ENCODE peak calls at places on chromosomes 16 and 17, in ten cellular contexts. One of them, this sample, is unnamed.

GRCh38 chr17:18031955-18032354 is 7.0 kb downstream of the ATPAF2 start:
- DNase-seq in activated CD4-positive, alpha-beta T cell treated with anti-CD3 and anti-CD28 coated beads, Interleukin-2, amount 50 U/mL, for 4 hours: no peak
- DNase-seq in T-helper 1 cell: no peak
- DNase-seq in cardiac muscle cell: no peak
- DNase-seq in bronchial epithelial cell: peak
- DNase-seq in osteocyte: no peak
- DNase-seq in transverse colon: no peak
- DNase-seq in NCI-H1694: no peak
- DNase-seq in stimulated activated CD4-positive, alpha-beta T cell treated with anti-CD3 and anti-CD28 coated beads, Interleukin-1b, Interleukin-23, amount 100 ng/mL, for 1 hour: no peak
- DNase-seq in activated naive CD4-positive, alpha-beta T cell: no peak
- DNase-seq in this sample: no peak

GRCh38 chr16:86060381-86061317 is 161.7 kb downstream of the IRF8 start:
- DNase-seq in activated CD4-positive, alpha-beta T cell treated with anti-CD3 and anti-CD28 coated beads, Interleukin-2, amount 50 U/mL, for 4 hours: no peak
- DNase-seq in T-helper 1 cell: no peak
- DNase-seq in cardiac muscle cell: no peak
- DNase-seq in bronchial epithelial cell: no peak
- DNase-seq in osteocyte: no peak
- DNase-seq in transverse colon: no peak
- DNase-seq in NCI-H1694: no peak
- DNase-seq in stimulated activated CD4-positive, alpha-beta T cell treated with anti-CD3 and anti-CD28 coated beads, Interleukin-1b, Interleukin-23, amount 100 ng/mL, for 1 hour: no peak
- DNase-seq in activated naive CD4-positive, alpha-beta T cell: no peak
- DNase-seq in this sample: no peak

GRCh38 chr17:67376892-67377726 is at the start of gene PITPNC1:
- DNase-seq in activated CD4-positive, alpha-beta T cell treated with anti-CD3 and anti-CD28 coated beads, Interleukin-2, amount 50 U/mL, for 4 hours: peak
- DNase-seq in T-helper 1 cell: peak
- DNase-seq in cardiac muscle cell: peak
- DNase-seq in bronchial epithelial cell: peak
- DNase-seq in osteocyte: peak
- DNase-seq in transverse colon: peak
- DNase-seq in NCI-H1694: peak
- DNase-seq in stimulated activated CD4-positive, alpha-beta T cell treated with anti-CD3 and anti-CD28 coated beads, Interleukin-1b, Interleukin-23, amount 100 ng/mL, for 1 hour: peak
- DNase-seq in activated naive CD4-positive, alpha-beta T cell: peak
- DNase-seq in this sample: peak

GRCh38 chr17:77728022-77728671 is 230.4 kb upstream of the TNRC6C start:
- DNase-seq in activated CD4-positive, alpha-beta T cell treated with anti-CD3 and anti-CD28 coated beads, Interleukin-2, amount 50 U/mL, for 4 hours: no peak
- DNase-seq in T-helper 1 cell: no peak
- DNase-seq in cardiac muscle cell: no peak
- DNase-seq in bronchial epithelial cell: peak
- DNase-seq in osteocyte: peak
- DNase-seq in transverse colon: no peak
- DNase-seq in NCI-H1694: peak
- DNase-seq in stimulated activated CD4-positive, alpha-beta T cell treated with anti-CD3 and anti-CD28 coated beads, Interleukin-1b, Interleukin-23, amount 100 ng/mL, for 1 hour: no peak
- DNase-seq in activated naive CD4-positive, alpha-beta T cell: no peak
- DNase-seq in this sample: no peak

GRCh38 chr16:85461814-85462404 is 151.2 kb upstream of the GSE1 start:
- DNase-seq in activated CD4-positive, alpha-beta T cell treated with anti-CD3 and anti-CD28 coated beads, Interleukin-2, amount 50 U/mL, for 4 hours: no peak
- DNase-seq in T-helper 1 cell: no peak
- DNase-seq in cardiac muscle cell: peak
- DNase-seq in bronchial epithelial cell: no peak
- DNase-seq in osteocyte: no peak
- DNase-seq in transverse colon: no peak
- DNase-seq in NCI-H1694: peak
- DNase-seq in stimulated activated CD4-positive, alpha-beta T cell treated with anti-CD3 and anti-CD28 coated beads, Interleukin-1b, Interleukin-23, amount 100 ng/mL, for 1 hour: no peak
- DNase-seq in activated naive CD4-positive, alpha-beta T cell: no peak
- DNase-seq in this sample: no peak

GRCh38 chr17:64343833-64344637 is 46.6 kb downstream of the PECAM1 start:
- DNase-seq in activated CD4-positive, alpha-beta T cell treated with anti-CD3 and anti-CD28 coated beads, Interleukin-2, amount 50 U/mL, for 4 hours: peak
- DNase-seq in T-helper 1 cell: no peak
- DNase-seq in cardiac muscle cell: no peak
- DNase-seq in bronchial epithelial cell: peak
- DNase-seq in osteocyte: no peak
- DNase-seq in transverse colon: peak
- DNase-seq in NCI-H1694: peak
- DNase-seq in stimulated activated CD4-positive, alpha-beta T cell treated with anti-CD3 and anti-CD28 coated beads, Interleukin-1b, Interleukin-23, amount 100 ng/mL, for 1 hour: no peak
- DNase-seq in activated naive CD4-positive, alpha-beta T cell: no peak
- DNase-seq in this sample: no peak

GRCh38 chr17:14352139-14352538 is 51.3 kb downstream of the HS3ST3B1 start:
- DNase-seq in activated CD4-positive, alpha-beta T cell treated with anti-CD3 and anti-CD28 coated beads, Interleukin-2, amount 50 U/mL, for 4 hours: no peak
- DNase-seq in T-helper 1 cell: no peak
- DNase-seq in cardiac muscle cell: no peak
- DNase-seq in bronchial epithelial cell: no peak
- DNase-seq in osteocyte: no peak
- DNase-seq in transverse colon: no peak
- DNase-seq in NCI-H1694: no peak
- DNase-seq in stimulated activated CD4-positive, alpha-beta T cell treated with anti-CD3 and anti-CD28 coated beads, Interleukin-1b, Interleukin-23, amount 100 ng/mL, for 1 hour: no peak
- DNase-seq in activated naive CD4-positive, alpha-beta T cell: no peak
- DNase-seq in this sample: no peak

GRCh38 chr16:88638323-88639230 is at the start of gene IL17C:
- DNase-seq in activated CD4-positive, alpha-beta T cell treated with anti-CD3 and anti-CD28 coated beads, Interleukin-2, amount 50 U/mL, for 4 hours: no peak
- DNase-seq in T-helper 1 cell: no peak
- DNase-seq in cardiac muscle cell: no peak
- DNase-seq in bronchial epithelial cell: no peak
- DNase-seq in osteocyte: no peak
- DNase-seq in transverse colon: peak
- DNase-seq in NCI-H1694: no peak
- DNase-seq in stimulated activated CD4-positive, alpha-beta T cell treated with anti-CD3 and anti-CD28 coated beads, Interleukin-1b, Interleukin-23, amount 100 ng/mL, for 1 hour: no peak
- DNase-seq in activated naive CD4-positive, alpha-beta T cell: no peak
- DNase-seq in this sample: no peak

GRCh38 chr17:34241062-34241461 is 14.0 kb upstream of the CCL2 start:
- DNase-seq in activated CD4-positive, alpha-beta T cell treated with anti-CD3 and anti-CD28 coated beads, Interleukin-2, amount 50 U/mL, for 4 hours: no peak
- DNase-seq in T-helper 1 cell: no peak
- DNase-seq in cardiac muscle cell: no peak
- DNase-seq in bronchial epithelial cell: no peak
- DNase-seq in osteocyte: no peak
- DNase-seq in transverse colon: peak
- DNase-seq in NCI-H1694: no peak
- DNase-seq in stimulated activated CD4-positive, alpha-beta T cell treated with anti-CD3 and anti-CD28 coated beads, Interleukin-1b, Interleukin-23, amount 100 ng/mL, for 1 hour: no peak
- DNase-seq in activated naive CD4-positive, alpha-beta T cell: no peak
- DNase-seq in this sample: no peak

This sample was measured in GM19239.